ENCODE peak calls at places on chromosomes 5 and 9, in five cellular contexts. A is GM23338; Y is AG10803; L is A549; S is CD8-positive, alpha-beta T cell. H is an unnamed sample.
A peak's percentile ranks its signal among the peaks of the same experiment; 100 is the strongest.

GRCh38 chr9:22037954-22038690 is 29.0 kb upstream of the CDKN2B start:
- DNase-seq in A (peak; percentile 18), Y (peak; percentile 51), L (no peak), S (no peak), H (no peak)

GRCh38 chr9:34457266-34458012 is 931 bp downstream of the FAM219A start:
- DNase-seq in A (peak; percentile 80), Y (peak; percentile 72), L (peak; percentile 62), S (peak; percentile 23), H (no peak)

GRCh38 chr5:94499806-94500205 is 118.6 kb downstream of the KIAA0825 start:
- DNase-seq in A (no peak), Y (no peak), L (no peak), S (no peak), H (no peak)

GRCh38 chr9:88388203-88388885 is at the start of gene SPIN1:
- DNase-seq in A (peak; percentile 89), Y (peak; percentile 68), L (peak; percentile 77), S (peak; percentile 83), H (no peak)

GRCh38 chr9:76873821-76874220 is 32.1 kb downstream of the PRUNE2 start:
- DNase-seq in A (no peak), Y (no peak), L (no peak), S (no peak), H (no peak)

GRCh38 chr9:88313364-88314220 is 74.7 kb upstream of the SPIN1 start:
- DNase-seq in A (peak; percentile 80), Y (no peak), L (no peak), S (no peak), H (no peak)

GRCh38 chr5:81971086-81971693 is 633 bp upstream of the ATG10 start:
- DNase-seq in A (peak; percentile 27), Y (no peak), L (peak; percentile 13), S (no peak), H (no peak)

GRCh38 chr5:72106922-72107873 is at the start of gene MAP1B:
- DNase-seq in A (peak; percentile 98), Y (peak; percentile 67), L (peak; percentile 86), S (no peak), H (no peak)

GRCh38 chr9:2726620-2727335 is 9.5 kb downstream of the KCNV2 start:
- DNase-seq in A (no peak), Y (peak; percentile 21), L (no peak), S (no peak), H (peak; percentile 27)

GRCh38 chr9:116800885-116801284 is 113.8 kb downstream of the TRIM32 start:
- DNase-seq in A (peak; percentile 80), Y (no peak), L (no peak), S (no peak), H (no peak)

GRCh38 chr5:88675758-88676636 is 207.0 kb downstream of the MEF2C start:
- DNase-seq in A (peak; percentile 96), Y (peak; percentile 18), L (peak; percentile 61), S (no peak), H (no peak)

GRCh38 chr5:38148021-38148625 is 110.2 kb upstream of the EGFLAM start:
- DNase-seq in A (no peak), Y (no peak), L (no peak), S (no peak), H (no peak)

GRCh38 chr5:10989577-10990263 is 228.7 kb upstream of the DAP start:
- DNase-seq in A (no peak), Y (no peak), L (no peak), S (no peak), H (no peak)

GRCh38 chr5:10985711-10986110 is 224.7 kb upstream of the DAP start:
- DNase-seq in A (no peak), Y (no peak), L (no peak), S (no peak), H (no peak)

GRCh38 chr5:10987291-10987806 is 226.3 kb upstream of the DAP start:
- DNase-seq in A (no peak), Y (no peak), L (no peak), S (no peak), H (no peak)

GRCh38 chr5:10988637-10989036 is 227.6 kb upstream of the DAP start:
- DNase-seq in A (no peak), Y (no peak), L (no peak), S (no peak), H (no peak)

DNA sequence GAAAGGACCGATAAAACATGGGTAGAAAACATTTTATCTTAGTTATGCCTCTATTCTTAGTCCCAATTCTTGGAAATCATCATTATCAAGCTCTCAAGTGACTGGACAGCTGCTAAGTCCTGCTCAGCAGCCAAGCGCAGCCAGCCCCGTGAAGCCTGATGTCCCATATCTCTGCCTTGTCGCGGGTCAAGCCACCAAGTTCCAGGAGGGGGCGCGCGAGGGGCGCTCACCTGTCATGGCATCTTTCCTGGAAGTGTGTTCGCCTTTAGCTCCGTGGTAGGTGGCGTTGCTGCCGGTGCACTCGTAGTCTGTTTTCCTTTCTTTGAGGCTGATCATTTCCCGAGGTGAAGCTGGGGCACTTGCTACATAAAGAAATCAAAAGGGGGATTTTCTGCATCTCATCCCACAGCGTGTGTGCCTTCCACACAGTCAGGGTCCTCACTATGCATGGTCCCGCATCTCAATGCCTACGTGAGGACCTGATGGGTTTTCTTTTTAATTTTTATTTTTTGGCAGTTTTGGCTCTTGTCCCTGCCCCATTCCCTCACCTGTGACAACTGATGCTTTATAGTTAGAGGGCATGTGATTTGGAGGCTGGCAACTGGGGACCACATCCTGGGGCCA is 227.0 kb upstream of the DAP start:
- DNase-seq in A (peak; percentile 88), Y (no peak), L (peak; percentile 56), S (peak; percentile 58), H (no peak)
- TF ChIP-seq CTCF in A (peak; percentile 91), Y (peak; percentile 46), L (peak; percentile 51), S (peak; percentile 41), H (peak; percentile 89)

GRCh38 chr5:75668348-75668895 is 48.8 kb downstream of the POC5 start:
- DNase-seq in A (no peak), Y (no peak), L (no peak), S (no peak), H (no peak)
- H3K4me3 ChIP-seq in A (no peak overlapping the region), Y (no peak overlapping the region), L (no peak overlapping the region), S (peak overlapping the region; percentile 48), H (no peak overlapping the region)

DNA sequence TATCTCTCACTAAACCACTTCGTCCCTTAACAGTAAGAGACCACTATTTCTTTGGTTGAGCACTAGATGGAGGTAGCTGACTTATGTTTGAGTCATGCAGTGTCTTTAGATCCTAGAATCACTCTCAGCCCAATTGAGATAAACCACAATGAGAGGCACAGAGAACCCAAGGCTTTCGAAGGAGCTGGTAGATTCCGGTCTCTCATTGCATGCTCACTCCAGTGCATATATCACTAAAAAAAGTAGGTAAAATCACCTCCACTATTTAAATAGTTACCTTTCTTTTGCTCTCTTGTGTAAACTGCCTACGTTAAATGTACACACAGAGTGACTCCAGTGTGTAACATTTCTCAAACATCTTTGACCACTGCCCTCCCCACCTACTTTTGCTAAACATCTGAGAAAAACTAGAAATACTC is 27.6 kb downstream of the ACTL7A start:
- DNase-seq in A (peak; percentile 10), Y (peak; percentile 37), L (peak; percentile 34), S (no peak), H (no peak)
- TF ChIP-seq CTCF in A (no peak), Y (peak; percentile 42), L (peak; percentile 35), S (no peak), H (no peak)

GRCh38 chr5:141875022-141875740 is 3.0 kb downstream of the PCDH1 start:
- DNase-seq in A (peak; percentile 42), Y (no peak), L (no peak), S (no peak), H (no peak)
- H3K4me3 ChIP-seq in A (peak overlapping the region; percentile 98), Y (no peak overlapping the region), L (no peak overlapping the region), S (no peak overlapping the region), H (peak overlapping the region; percentile 57)

GRCh38 chr9:129333613-129333960 is 155.5 kb upstream of the IER5L start:
- DNase-seq in A (peak; percentile 76), Y (no peak), L (peak; percentile 94), S (no peak), H (no peak)

GRCh38 chr9:129332581-129332980 is 154.5 kb upstream of the IER5L start:
- DNase-seq in A (no peak), Y (no peak), L (no peak), S (no peak), H (no peak)

GRCh38 chr9:129330711-129331279 is 152.7 kb upstream of the IER5L start:
- DNase-seq in A (peak; percentile 36), Y (peak; percentile 49), L (peak; percentile 85), S (no peak), H (no peak)

GRCh38 chr9:129331366-129331765 is 153.3 kb upstream of the IER5L start:
- DNase-seq in A (no peak), Y (no peak), L (no peak), S (no peak), H (no peak)

DNA sequence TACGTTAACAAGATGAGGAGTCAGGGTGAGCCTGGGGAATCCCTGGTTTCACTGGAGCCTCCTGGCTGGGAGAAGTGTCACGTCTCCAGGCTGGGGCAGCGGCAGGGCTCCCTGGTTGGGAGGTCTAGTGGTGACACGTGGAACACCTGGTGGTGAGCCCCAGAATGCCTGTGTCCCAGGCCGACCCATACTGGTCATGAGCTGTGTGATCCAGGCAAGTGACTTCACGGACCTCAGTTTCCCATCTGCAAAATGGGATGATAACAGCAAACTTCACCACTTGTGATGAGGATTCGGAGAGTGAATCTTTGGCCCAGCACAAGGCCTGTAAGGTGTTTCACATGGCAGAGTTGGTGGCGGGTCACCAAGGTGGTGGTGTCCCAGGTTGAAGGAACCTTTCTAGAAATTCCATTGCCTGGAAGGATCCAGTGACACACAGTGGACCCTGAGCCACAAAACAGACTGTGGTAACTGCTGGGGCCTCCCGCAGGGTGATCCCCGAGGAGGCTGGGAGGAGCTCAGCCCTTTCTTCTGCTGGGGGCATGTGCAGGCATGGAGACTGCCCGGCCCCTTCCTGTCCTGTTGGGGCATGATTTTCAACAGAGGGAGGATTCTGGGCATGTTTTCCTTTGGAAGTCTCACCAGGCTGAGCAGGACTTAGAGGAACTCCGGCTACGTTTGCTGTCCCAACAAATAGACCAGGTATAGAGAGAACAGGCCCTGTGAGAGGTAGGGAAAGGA is 153.9 kb upstream of the IER5L start:
- DNase-seq in A (no peak), Y (peak; percentile 40), L (no peak), S (no peak), H (no peak)
- TF ChIP-seq CTCF in A (no peak), Y (no peak), L (no peak), S (no peak), H (no peak)